ENCODE peak calls at places on chromosomes 11 and 22, in five cellular contexts. One of them, this sample, is unnamed.

GRCh38 chr11:116073854-116074837 is 569.9 kb upstream of the CADM1 start:
- DNase-seq in K562: no peak
- DNase-seq in DND-41: no peak
- DNase-seq in PC-3: no peak
- DNase-seq in heart left ventricle: peak
- DNase-seq in this sample: no peak

GRCh38 chr11:23856654-23857053 is 640.2 kb upstream of the LUZP2 start:
- DNase-seq in K562: no peak
- DNase-seq in DND-41: no peak
- DNase-seq in PC-3: peak
- DNase-seq in heart left ventricle: no peak
- DNase-seq in this sample: no peak

GRCh38 chr22:19708323-19709011 is 5.8 kb upstream of the SEPTIN5 start:
- DNase-seq in K562: no peak
- DNase-seq in DND-41: no peak
- DNase-seq in PC-3: no peak
- DNase-seq in heart left ventricle: peak
- DNase-seq in this sample: no peak

GRCh38 chr22:28983190-28983589 is 78.4 kb downstream of the C22orf31 start:
- DNase-seq in K562: no peak
- DNase-seq in DND-41: no peak
- DNase-seq in PC-3: no peak
- DNase-seq in heart left ventricle: no peak
- DNase-seq in this sample: no peak

GRCh38 chr11:67396587-67397398 is 4.9 kb downstream of the PPP1CA start:
- DNase-seq in K562: no peak
- DNase-seq in DND-41: peak
- DNase-seq in PC-3: no peak
- DNase-seq in heart left ventricle: peak
- DNase-seq in this sample: no peak

GRCh38 chr11:13229136-13229535 is 48.5 kb upstream of the BMAL1 start:
- DNase-seq in K562: no peak
- DNase-seq in DND-41: no peak
- DNase-seq in PC-3: no peak
- DNase-seq in heart left ventricle: no peak
- DNase-seq in this sample: no peak

GRCh38 chr22:28346308-28346707 is 333.3 kb downstream of the TTC28 start:
- DNase-seq in K562: no peak
- DNase-seq in DND-41: no peak
- DNase-seq in PC-3: no peak
- DNase-seq in heart left ventricle: no peak
- DNase-seq in this sample: no peak

GRCh38 chr11:20045098-20045688 is 115.1 kb downstream of the DBX1 start:
- DNase-seq in K562: no peak
- DNase-seq in DND-41: no peak
- DNase-seq in PC-3: no peak
- DNase-seq in heart left ventricle: peak
- DNase-seq in this sample: no peak

GRCh38 chr11:62508336-62509058 is 38.1 kb downstream of the AHNAK start:
- DNase-seq in K562: peak
- DNase-seq in DND-41: no peak
- DNase-seq in PC-3: peak
- DNase-seq in heart left ventricle: peak
- DNase-seq in this sample: no peak

GRCh38 chr11:8690374-8691342 is 8.1 kb downstream of the RPL27A start:
- DNase-seq in K562: no peak
- DNase-seq in DND-41: no peak
- DNase-seq in PC-3: no peak
- DNase-seq in heart left ventricle: no peak
- DNase-seq in this sample: no peak

GRCh38 chr11:112223125-112223524 is 3.1 kb upstream of the PTS start:
- DNase-seq in K562: no peak
- DNase-seq in DND-41: no peak
- DNase-seq in PC-3: peak
- DNase-seq in heart left ventricle: no peak
- DNase-seq in this sample: no peak

GRCh38 chr11:112369916-112370315 is 109.3 kb upstream of the PLET1 start:
- DNase-seq in K562: no peak
- DNase-seq in DND-41: no peak
- DNase-seq in PC-3: no peak
- DNase-seq in heart left ventricle: no peak
- DNase-seq in this sample: no peak

GRCh38 chr11:27991731-27992130 is 116.2 kb downstream of the KIF18A start:
- DNase-seq in K562: no peak
- DNase-seq in DND-41: no peak
- DNase-seq in PC-3: no peak
- DNase-seq in heart left ventricle: no peak
- DNase-seq in this sample: no peak

GRCh38 chr11:44766972-44767278 is 40.2 kb downstream of the TSPAN18 start:
- DNase-seq in K562: no peak
- DNase-seq in DND-41: no peak
- DNase-seq in PC-3: no peak
- DNase-seq in heart left ventricle: no peak
- DNase-seq in this sample: no peak

GRCh38 chr22:44821741-44822425 is 69.5 kb downstream of the ARHGAP8 start:
- DNase-seq in K562: no peak
- DNase-seq in DND-41: no peak
- DNase-seq in PC-3: no peak
- DNase-seq in heart left ventricle: no peak
- DNase-seq in this sample: no peak

GRCh38 chr11:60193687-60194433 is 11.0 kb upstream of the MS4A6A start:
- DNase-seq in K562: peak
- DNase-seq in DND-41: peak
- DNase-seq in PC-3: peak
- DNase-seq in heart left ventricle: no peak
- DNase-seq in this sample: peak

GRCh38 chr11:74134661-74135515 is 35.9 kb downstream of the C2CD3 start:
- DNase-seq in K562: no peak
- DNase-seq in DND-41: no peak
- DNase-seq in PC-3: no peak
- DNase-seq in heart left ventricle: no peak
- DNase-seq in this sample: no peak

GRCh38 chr11:27097538-27097937 is 56.9 kb downstream of the BBOX1 start:
- DNase-seq in K562: no peak
- DNase-seq in DND-41: no peak
- DNase-seq in PC-3: no peak
- DNase-seq in heart left ventricle: no peak
- DNase-seq in this sample: no peak

GRCh38 chr11:75105462-75105925 is 8.8 kb upstream of the OR2AT4 start:
- DNase-seq in K562: peak
- DNase-seq in DND-41: no peak
- DNase-seq in PC-3: no peak
- DNase-seq in heart left ventricle: no peak
- DNase-seq in this sample: no peak

GRCh38 chr22:17172172-17172833 is 13.2 kb upstream of the HDHD5 start:
- DNase-seq in K562: no peak
- DNase-seq in DND-41: no peak
- DNase-seq in PC-3: no peak
- DNase-seq in heart left ventricle: peak
- DNase-seq in this sample: no peak

GRCh38 chr11:10778217-10778970 is 27.3 kb downstream of the CTR9 start:
- DNase-seq in K562: no peak
- DNase-seq in DND-41: no peak
- DNase-seq in PC-3: no peak
- DNase-seq in heart left ventricle: peak
- DNase-seq in this sample: no peak

GRCh38 chr11:112958670-112959069 is 2.5 kb upstream of the NCAM1 start:
- DNase-seq in K562: no peak
- DNase-seq in DND-41: no peak
- DNase-seq in PC-3: peak
- DNase-seq in heart left ventricle: no peak
- DNase-seq in this sample: no peak

GRCh38 chr11:32418836-32419235 is 16.5 kb downstream of the WT1 start:
- DNase-seq in K562: no peak
- DNase-seq in DND-41: no peak
- DNase-seq in PC-3: peak
- DNase-seq in heart left ventricle: no peak
- DNase-seq in this sample: no peak

GRCh38 chr11:4464216-4465159 is 15.4 kb downstream of the OR52K2 start:
- DNase-seq in K562: no peak
- DNase-seq in DND-41: no peak
- DNase-seq in PC-3: no peak
- DNase-seq in heart left ventricle: no peak
- DNase-seq in this sample: no peak

GRCh38 chr11:86811637-86812321 is 11.4 kb downstream of the PRSS23 start:
- DNase-seq in K562: no peak
- DNase-seq in DND-41: no peak
- DNase-seq in PC-3: peak
- DNase-seq in heart left ventricle: no peak
- DNase-seq in this sample: no peak

GRCh38 chr11:11344045-11344444 is 9.0 kb downstream of the CSNK2A3 start:
- DNase-seq in K562: no peak
- DNase-seq in DND-41: no peak
- DNase-seq in PC-3: no peak
- DNase-seq in heart left ventricle: no peak
- DNase-seq in this sample: no peak

GRCh38 chr11:70491696-70492472 is 93.6 kb downstream of the CTTN start:
- DNase-seq in K562: no peak
- DNase-seq in DND-41: no peak
- DNase-seq in PC-3: no peak
- DNase-seq in heart left ventricle: peak
- DNase-seq in this sample: no peak

GRCh38 chr22:47277001-47277400 is 514.6 kb downstream of the TBC1D22A start:
- DNase-seq in K562: no peak
- DNase-seq in DND-41: no peak
- DNase-seq in PC-3: no peak
- DNase-seq in heart left ventricle: no peak
- DNase-seq in this sample: no peak

GRCh38 chr22:47277511-47277910 is 515.1 kb downstream of the TBC1D22A start:
- DNase-seq in K562: no peak
- DNase-seq in DND-41: no peak
- DNase-seq in PC-3: no peak
- DNase-seq in heart left ventricle: no peak
- DNase-seq in this sample: no peak

GRCh38 chr22:47281126-47282106 is 519.0 kb downstream of the TBC1D22A start:
- DNase-seq in K562: no peak
- DNase-seq in DND-41: no peak
- DNase-seq in PC-3: peak
- DNase-seq in heart left ventricle: no peak
- DNase-seq in this sample: no peak

GRCh38 chr22:47278655-47279054 is 516.2 kb downstream of the TBC1D22A start:
- DNase-seq in K562: no peak
- DNase-seq in DND-41: no peak
- DNase-seq in PC-3: no peak
- DNase-seq in heart left ventricle: no peak
- DNase-seq in this sample: no peak

DNA sequence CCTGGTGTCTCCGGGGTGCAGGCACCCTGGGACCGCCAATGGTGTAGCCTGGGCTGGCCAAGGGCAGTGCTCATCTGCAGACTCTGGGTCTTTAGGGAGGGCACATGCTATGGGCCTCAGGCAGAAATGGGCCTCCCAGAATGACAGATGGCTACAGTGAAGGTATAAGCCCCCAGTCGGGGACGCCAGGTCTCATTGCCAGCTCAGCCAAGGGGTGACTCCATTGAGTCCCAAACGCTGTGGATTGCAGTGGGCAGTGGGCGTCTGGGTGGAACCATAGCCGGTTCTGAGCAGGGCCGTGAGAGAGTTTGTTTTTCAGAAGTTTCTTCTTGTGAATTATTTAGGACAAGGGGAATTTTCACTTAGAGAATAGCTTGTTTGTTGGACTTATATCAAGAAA is 516.9 kb downstream of the TBC1D22A start:
- DNase-seq in K562: no peak
- DNase-seq in DND-41: no peak
- DNase-seq in PC-3: no peak
- DNase-seq in heart left ventricle: no peak
- DNase-seq in this sample: no peak
- H3K27ac ChIP-seq in K562: no peak
- H3K27ac ChIP-seq in DND-41: no peak
- H3K27ac ChIP-seq in PC-3: no peak
- H3K27ac ChIP-seq in heart left ventricle: no peak
- H3K27ac ChIP-seq in this sample: no peak

GRCh38 chr22:25066861-25067435 is 114.4 kb downstream of the KIAA1671 start:
- DNase-seq in K562: no peak
- DNase-seq in DND-41: no peak
- DNase-seq in PC-3: no peak
- DNase-seq in heart left ventricle: no peak
- DNase-seq in this sample: no peak
- H3K27ac ChIP-seq in K562: no peak
- H3K27ac ChIP-seq in DND-41: no peak
- H3K27ac ChIP-seq in PC-3: no peak
- H3K27ac ChIP-seq in heart left ventricle: no peak
- H3K27ac ChIP-seq in this sample: peak

GRCh38 chr11:65826972-65827773 is 6.6 kb upstream of the SNX32 start:
- DNase-seq in K562: no peak
- DNase-seq in DND-41: no peak
- DNase-seq in PC-3: no peak
- DNase-seq in heart left ventricle: no peak
- DNase-seq in this sample: no peak

GRCh38 chr11:65829459-65829858 is 4.3 kb upstream of the SNX32 start:
- DNase-seq in K562: no peak
- DNase-seq in DND-41: no peak
- DNase-seq in PC-3: no peak
- DNase-seq in heart left ventricle: no peak
- DNase-seq in this sample: no peak

GRCh38 chr11:65833297-65834030 is at the start of gene SNX32:
- DNase-seq in K562: peak
- DNase-seq in DND-41: peak
- DNase-seq in PC-3: peak
- DNase-seq in heart left ventricle: peak
- DNase-seq in this sample: peak

GRCh38 chr11:65822760-65823528 is 10.8 kb upstream of the SNX32 start:
- DNase-seq in K562: no peak
- DNase-seq in DND-41: no peak
- DNase-seq in PC-3: no peak
- DNase-seq in heart left ventricle: no peak
- DNase-seq in this sample: no peak

DNA sequence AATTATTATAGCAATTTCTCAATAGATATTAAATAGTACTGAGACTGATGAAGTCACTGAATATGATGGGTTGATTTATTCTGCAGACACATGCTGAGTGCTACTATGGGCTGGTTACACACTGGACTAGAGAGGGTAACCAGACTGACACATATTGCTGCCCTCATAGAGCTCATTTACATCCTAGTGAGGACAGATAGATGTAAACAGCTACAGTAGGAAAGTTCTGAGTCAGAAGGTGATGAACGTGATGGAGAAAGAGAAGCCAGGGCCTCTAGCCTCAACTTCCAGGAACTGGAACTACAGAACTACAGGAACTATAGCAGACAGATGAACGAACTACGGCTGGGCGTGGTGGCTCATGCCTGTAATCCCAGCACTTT is 6.0 kb upstream of the SNX32 start:
- DNase-seq in K562: no peak
- DNase-seq in DND-41: no peak
- DNase-seq in PC-3: no peak
- DNase-seq in heart left ventricle: no peak
- DNase-seq in this sample: no peak
- H3K27ac ChIP-seq in K562: no peak
- H3K27ac ChIP-seq in DND-41: no peak
- H3K27ac ChIP-seq in PC-3: no peak
- H3K27ac ChIP-seq in heart left ventricle: no peak
- H3K27ac ChIP-seq in this sample: no peak

DNA sequence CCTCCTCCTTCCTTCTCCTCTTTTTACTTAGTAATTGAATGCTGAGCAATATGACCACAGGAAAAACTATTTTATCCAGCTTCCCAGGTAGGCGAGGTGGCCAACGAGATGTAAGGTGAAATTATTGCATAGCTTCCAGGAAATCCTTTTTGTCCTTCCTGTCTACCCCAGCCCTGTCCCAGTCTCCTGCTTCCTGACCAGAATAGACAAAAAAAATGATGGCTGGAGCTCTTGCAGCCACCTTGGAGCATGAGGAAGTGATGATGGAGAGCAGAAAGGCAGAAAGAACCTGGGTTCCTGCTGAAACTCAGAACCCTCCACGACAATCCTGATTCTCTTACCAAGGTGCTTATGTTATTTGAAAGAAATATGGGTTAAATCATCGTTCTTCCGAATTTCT is 33.9 kb downstream of the DUSP8 start:
- DNase-seq in K562: no peak
- DNase-seq in DND-41: no peak
- DNase-seq in PC-3: no peak
- DNase-seq in heart left ventricle: no peak
- DNase-seq in this sample: no peak
- H3K27ac ChIP-seq in K562: no peak
- H3K27ac ChIP-seq in DND-41: no peak
- H3K27ac ChIP-seq in PC-3: no peak
- H3K27ac ChIP-seq in heart left ventricle: no peak
- H3K27ac ChIP-seq in this sample: no peak